ENCODE peak calls at places on chromosomes 3 and 15, in four cellular contexts. One of them, this sample, is unnamed.

GRCh38 chr15:70435369-70435768 is 328.0 kb downstream of the UACA start:
- DNase-seq in fibroblast of pulmonary artery: no peak
- DNase-seq in K562: no peak
- DNase-seq in neural crest cell: no peak
- DNase-seq in this sample: no peak

GRCh38 chr3:14780927-14781507 is 37.7 kb upstream of the FGD5 start:
- DNase-seq in fibroblast of pulmonary artery: peak; percentile 63
- DNase-seq in K562: peak; percentile 43
- DNase-seq in neural crest cell: peak; percentile 44
- DNase-seq in this sample: peak; percentile 77

GRCh38 chr3:125692361-125692760 is 97.1 kb upstream of the OSBPL11 start:
- DNase-seq in fibroblast of pulmonary artery: no peak
- DNase-seq in K562: no peak
- DNase-seq in neural crest cell: no peak
- DNase-seq in this sample: no peak

GRCh38 chr3:57815034-57815433 is 58.9 kb downstream of the SLMAP start:
- DNase-seq in fibroblast of pulmonary artery: no peak
- DNase-seq in K562: no peak
- DNase-seq in neural crest cell: no peak
- DNase-seq in this sample: no peak

GRCh38 chr3:183287301-183287971 is 34.4 kb downstream of the B3GNT5 start:
- DNase-seq in fibroblast of pulmonary artery: peak; percentile 98
- DNase-seq in K562: peak; percentile 33
- DNase-seq in neural crest cell: no peak
- DNase-seq in this sample: no peak

GRCh38 chr3:161336661-161337060 is 34.7 kb downstream of the SPTSSB start:
- DNase-seq in fibroblast of pulmonary artery: no peak
- DNase-seq in K562: no peak
- DNase-seq in neural crest cell: no peak
- DNase-seq in this sample: no peak

GRCh38 chr3:127803619-127804018 is 18.7 kb downstream of the MGLL start:
- DNase-seq in fibroblast of pulmonary artery: peak; percentile 85
- DNase-seq in K562: no peak
- DNase-seq in neural crest cell: no peak
- DNase-seq in this sample: no peak

GRCh38 chr3:165837058-165837525 is at the start of gene BCHE:
- DNase-seq in fibroblast of pulmonary artery: peak; percentile 86
- DNase-seq in K562: no peak
- DNase-seq in neural crest cell: peak; percentile 33
- DNase-seq in this sample: peak; percentile 38

GRCh38 chr3:122952509-122952908 is 75.1 kb downstream of the SEMA5B start:
- DNase-seq in fibroblast of pulmonary artery: peak; percentile 28
- DNase-seq in K562: no peak
- DNase-seq in neural crest cell: no peak
- DNase-seq in this sample: peak; percentile 43

GRCh38 chr3:149673393-149673792 is 15.6 kb upstream of the WWTR1 start:
- DNase-seq in fibroblast of pulmonary artery: no peak
- DNase-seq in K562: no peak
- DNase-seq in neural crest cell: no peak
- DNase-seq in this sample: no peak

GRCh38 chr15:33104276-33104675 is 90.2 kb downstream of the FMN1 start:
- DNase-seq in fibroblast of pulmonary artery: peak; percentile 56
- DNase-seq in K562: no peak
- DNase-seq in neural crest cell: no peak
- DNase-seq in this sample: no peak

GRCh38 chr3:27900316-27900715 is 178.2 kb upstream of the EOMES start:
- DNase-seq in fibroblast of pulmonary artery: no peak
- DNase-seq in K562: no peak
- DNase-seq in neural crest cell: no peak
- DNase-seq in this sample: no peak

GRCh38 chr15:91553455-91553854 is 300.1 kb upstream of the SLCO3A1 start:
- DNase-seq in fibroblast of pulmonary artery: no peak
- DNase-seq in K562: no peak
- DNase-seq in neural crest cell: no peak
- DNase-seq in this sample: no peak

GRCh38 chr3:97901327-97902295 is 70.6 kb downstream of the RIOX2 start:
- DNase-seq in fibroblast of pulmonary artery: peak; percentile 29
- DNase-seq in K562: no peak
- DNase-seq in neural crest cell: no peak
- DNase-seq in this sample: no peak

GRCh38 chr3:482479-482878 is 285.9 kb downstream of the CHL1 start:
- DNase-seq in fibroblast of pulmonary artery: no peak
- DNase-seq in K562: no peak
- DNase-seq in neural crest cell: no peak
- DNase-seq in this sample: no peak

GRCh38 chr15:31457631-31458526 is 131.2 kb downstream of the KLF13 start:
- DNase-seq in fibroblast of pulmonary artery: peak; percentile 76
- DNase-seq in K562: no peak
- DNase-seq in neural crest cell: no peak
- DNase-seq in this sample: no peak

GRCh38 chr3:40129981-40130380 is 179.5 kb upstream of the EIF1B start:
- DNase-seq in fibroblast of pulmonary artery: no peak
- DNase-seq in K562: no peak
- DNase-seq in neural crest cell: no peak
- DNase-seq in this sample: no peak

GRCh38 chr3:14651440-14652251 is at the start of gene CCDC174:
- DNase-seq in fibroblast of pulmonary artery: peak; percentile 100
- DNase-seq in K562: peak; percentile 95
- DNase-seq in neural crest cell: peak; percentile 82
- DNase-seq in this sample: peak; percentile 94

GRCh38 chr15:47466357-47466756 is 250.9 kb upstream of the SEMA6D start:
- DNase-seq in fibroblast of pulmonary artery: peak; percentile 67
- DNase-seq in K562: no peak
- DNase-seq in neural crest cell: no peak
- DNase-seq in this sample: no peak

GRCh38 chr3:125186800-125187598 is 25.5 kb downstream of the SLC12A8 start:
- DNase-seq in fibroblast of pulmonary artery: no peak
- DNase-seq in K562: no peak
- DNase-seq in neural crest cell: no peak
- DNase-seq in this sample: no peak

GRCh38 chr3:62159693-62160092 is 213.7 kb downstream of the FEZF2 start:
- DNase-seq in fibroblast of pulmonary artery: peak; percentile 95
- DNase-seq in K562: no peak
- DNase-seq in neural crest cell: no peak
- DNase-seq in this sample: no peak

GRCh38 chr3:21562225-21562624 is 188.8 kb downstream of the ZNF385D start:
- DNase-seq in fibroblast of pulmonary artery: peak; percentile 14
- DNase-seq in K562: no peak
- DNase-seq in neural crest cell: no peak
- DNase-seq in this sample: no peak

GRCh38 chr3:55519016-55519415 is 31.9 kb upstream of the WNT5A start:
- DNase-seq in fibroblast of pulmonary artery: peak; percentile 25
- DNase-seq in K562: no peak
- DNase-seq in neural crest cell: no peak
- DNase-seq in this sample: no peak

GRCh38 chr3:98799479-98799878 is 36.3 kb downstream of the ST3GAL6 start:
- DNase-seq in fibroblast of pulmonary artery: no peak
- DNase-seq in K562: no peak
- DNase-seq in neural crest cell: no peak
- DNase-seq in this sample: no peak

GRCh38 chr3:172591876-172592771 is 68.9 kb upstream of the TNFSF10 start:
- DNase-seq in fibroblast of pulmonary artery: no peak
- DNase-seq in K562: no peak
- DNase-seq in neural crest cell: no peak
- DNase-seq in this sample: no peak

GRCh38 chr3:155748611-155749365 is 3.9 kb upstream of the PLCH1 start:
- DNase-seq in fibroblast of pulmonary artery: no peak
- DNase-seq in K562: no peak
- DNase-seq in neural crest cell: no peak
- DNase-seq in this sample: no peak

GRCh38 chr15:67879440-67880129 is 39.7 kb upstream of the RNU6-1 start:
- DNase-seq in fibroblast of pulmonary artery: no peak
- DNase-seq in K562: no peak
- DNase-seq in neural crest cell: no peak
- DNase-seq in this sample: no peak
- TF ChIP-seq CTCF in fibroblast of pulmonary artery: no peak
- TF ChIP-seq CTCF in K562: no peak
- TF ChIP-seq CTCF in neural crest cell: no peak
- TF ChIP-seq CTCF in this sample: no peak

GRCh38 chr3:173988912-173989311 is 591.4 kb downstream of the NLGN1 start:
- DNase-seq in fibroblast of pulmonary artery: no peak
- DNase-seq in K562: no peak
- DNase-seq in neural crest cell: no peak
- DNase-seq in this sample: no peak

DNA sequence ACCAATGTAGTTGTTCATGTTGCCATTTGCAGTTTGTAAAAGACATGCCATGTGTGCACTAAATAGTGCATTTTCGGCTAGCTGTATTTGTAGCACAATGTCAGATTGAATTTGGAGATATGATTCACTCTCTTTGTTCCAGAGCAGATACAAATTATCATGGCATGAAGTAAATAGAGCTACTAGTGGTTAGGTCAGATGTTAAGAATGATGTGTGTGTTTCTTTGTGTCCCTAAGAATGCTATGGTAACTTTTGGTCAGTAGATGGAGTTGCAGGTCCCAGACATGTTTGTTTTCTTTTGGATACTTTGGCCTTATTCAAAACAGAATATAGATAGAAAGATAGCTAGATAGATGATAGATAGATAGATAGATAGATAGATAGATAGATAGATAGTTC is 595.8 kb downstream of the NLGN1 start:
- DNase-seq in fibroblast of pulmonary artery: peak; percentile 49
- DNase-seq in K562: no peak
- DNase-seq in neural crest cell: no peak
- DNase-seq in this sample: no peak
- TF ChIP-seq CTCF in fibroblast of pulmonary artery: peak; percentile 46
- TF ChIP-seq CTCF in K562: no peak
- TF ChIP-seq CTCF in neural crest cell: peak; percentile 56
- TF ChIP-seq CTCF in this sample: peak; percentile 61

DNA sequence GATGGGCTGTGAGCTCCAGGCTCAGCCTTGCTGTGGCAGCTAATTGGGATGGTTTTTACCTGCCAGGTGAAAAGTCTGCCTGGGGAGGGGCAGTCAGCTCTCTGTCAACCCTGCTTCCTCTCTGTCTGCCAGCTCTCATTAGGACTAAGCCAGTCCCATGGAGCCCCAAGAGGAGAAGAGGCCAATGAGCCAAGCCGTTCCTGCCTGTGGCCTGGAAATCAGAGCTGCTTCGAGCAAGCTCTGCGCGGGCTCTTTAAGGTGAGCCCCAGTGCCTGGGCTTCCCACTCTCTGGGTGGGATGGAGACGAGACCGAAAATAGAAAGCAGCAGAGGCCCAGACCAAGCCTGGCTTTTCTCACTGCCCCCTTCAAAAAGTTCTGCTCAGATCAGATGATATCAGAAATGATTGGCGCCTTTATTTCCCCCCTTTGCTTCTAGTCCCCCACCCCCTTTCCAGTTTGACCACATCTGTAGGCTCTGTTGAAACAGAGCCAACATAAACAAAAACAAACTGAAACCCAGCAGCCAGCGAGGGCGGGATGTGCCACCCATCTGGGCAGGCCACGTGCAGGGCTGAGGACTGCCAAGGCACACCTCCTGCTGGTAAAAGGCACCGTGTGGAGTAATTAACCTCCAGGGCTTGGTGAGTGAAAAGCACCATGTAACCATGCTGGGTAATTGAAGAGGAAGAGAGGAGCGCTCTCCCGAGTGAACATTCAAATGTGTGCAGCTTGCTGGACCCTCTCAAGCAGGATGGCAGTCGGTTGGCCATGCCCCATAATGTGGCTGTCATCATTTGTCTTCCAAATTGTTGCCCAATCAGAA is 471.0 kb upstream of the PROK2 start:
- DNase-seq in fibroblast of pulmonary artery: no peak
- DNase-seq in K562: no peak
- DNase-seq in neural crest cell: no peak
- DNase-seq in this sample: peak; percentile 58
- TF ChIP-seq CTCF in fibroblast of pulmonary artery: no peak
- TF ChIP-seq CTCF in K562: no peak
- TF ChIP-seq CTCF in neural crest cell: no peak
- TF ChIP-seq CTCF in this sample: no peak

GRCh38 chr15:94182883-94183282 is 48.5 kb upstream of the MCTP2 start:
- DNase-seq in fibroblast of pulmonary artery: no peak
- DNase-seq in K562: no peak
- DNase-seq in neural crest cell: no peak
- DNase-seq in this sample: no peak
- TF ChIP-seq CTCF in fibroblast of pulmonary artery: no peak
- TF ChIP-seq CTCF in K562: no peak
- TF ChIP-seq CTCF in neural crest cell: no peak
- TF ChIP-seq CTCF in this sample: no peak

GRCh38 chr15:22224241-22224671 is 143.9 kb downstream of the OR4M2 start:
- DNase-seq in fibroblast of pulmonary artery: no peak
- DNase-seq in K562: no peak
- DNase-seq in neural crest cell: no peak
- DNase-seq in this sample: no peak
- TF ChIP-seq CTCF in fibroblast of pulmonary artery: no peak
- TF ChIP-seq CTCF in K562: peak; percentile 7
- TF ChIP-seq CTCF in neural crest cell: no peak
- TF ChIP-seq CTCF in this sample: no peak

GRCh38 chr3:140203510-140203909 is 268.5 kb downstream of the CLSTN2 start:
- DNase-seq in fibroblast of pulmonary artery: no peak
- DNase-seq in K562: no peak
- DNase-seq in neural crest cell: no peak
- DNase-seq in this sample: no peak

GRCh38 chr3:140205598-140205997 is 270.6 kb downstream of the CLSTN2 start:
- DNase-seq in fibroblast of pulmonary artery: no peak
- DNase-seq in K562: no peak
- DNase-seq in neural crest cell: no peak
- DNase-seq in this sample: no peak

GRCh38 chr3:140207541-140207940 is 272.6 kb downstream of the CLSTN2 start:
- DNase-seq in fibroblast of pulmonary artery: no peak
- DNase-seq in K562: no peak
- DNase-seq in neural crest cell: no peak
- DNase-seq in this sample: no peak

GRCh38 chr3:140204271-140204984 is 269.4 kb downstream of the CLSTN2 start:
- DNase-seq in fibroblast of pulmonary artery: no peak
- DNase-seq in K562: no peak
- DNase-seq in neural crest cell: no peak
- DNase-seq in this sample: no peak

DNA sequence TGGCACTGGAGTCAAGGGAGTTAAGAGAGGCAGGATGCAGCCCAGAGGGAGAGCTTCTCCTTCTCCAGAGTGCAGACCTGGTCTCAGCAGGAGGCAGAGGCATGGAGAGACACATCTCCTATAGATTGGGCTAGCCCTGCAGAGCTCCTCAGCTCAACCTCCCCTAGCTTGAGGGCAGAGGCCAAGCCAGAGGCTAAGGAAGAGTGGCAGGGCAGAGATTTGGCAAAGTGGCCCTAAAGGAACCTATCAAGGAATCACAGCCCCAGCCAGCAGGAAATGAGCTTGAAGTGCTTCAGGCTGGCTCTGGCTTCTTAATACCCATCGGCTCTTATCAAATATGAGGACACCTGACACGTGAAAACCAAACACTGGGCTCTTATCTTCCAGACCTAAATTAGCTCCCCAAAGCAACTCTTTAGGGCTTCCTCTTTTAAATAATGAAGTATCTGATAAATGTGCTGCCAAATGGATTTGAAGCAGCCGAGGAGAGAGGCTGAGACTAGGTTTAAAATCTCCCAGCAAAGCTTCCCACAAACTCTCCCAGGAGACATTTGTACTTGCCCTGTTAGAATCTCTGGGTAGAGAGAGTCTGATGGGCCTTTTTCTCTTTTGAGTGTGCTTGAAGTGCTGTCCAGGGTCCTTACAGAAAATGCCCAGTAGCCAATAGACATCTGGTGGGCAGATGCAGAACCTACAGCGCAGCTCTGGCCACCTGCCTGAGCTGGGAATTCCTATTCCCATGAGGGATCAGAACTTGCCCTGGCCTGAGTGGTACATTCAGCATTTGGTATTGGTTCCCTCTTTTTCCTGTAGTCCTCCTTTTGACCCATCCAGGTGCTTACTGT is 271.4 kb downstream of the CLSTN2 start:
- DNase-seq in fibroblast of pulmonary artery: peak; percentile 31
- DNase-seq in K562: no peak
- DNase-seq in neural crest cell: no peak
- DNase-seq in this sample: no peak
- TF ChIP-seq CTCF in fibroblast of pulmonary artery: peak; percentile 4
- TF ChIP-seq CTCF in K562: no peak
- TF ChIP-seq CTCF in neural crest cell: peak; percentile 42
- TF ChIP-seq CTCF in this sample: no peak

This sample was measured in Calu3.